ENCODE peak calls at places on chromosomes 7 and 10, in ten cellular contexts. Z, R, G, K, T, W, Y, L, B and H are unnamed samples.

GRCh38 chr10:110077436-110078120 is 69.8 kb downstream of the ADD3 start:
- DNase-seq in Z (no peak), R (no peak), G (no peak), K (no peak), T (no peak), W (no peak), Y (peak), L (peak), B (no peak), H (no peak)

GRCh38 chr10:122461367-122461728 is at the start of gene HTRA1:
- DNase-seq in Z (no peak), R (peak), G (no peak), K (no peak), T (peak), W (peak), Y (no peak), L (no peak), B (no peak), H (peak)

GRCh38 chr10:14456870-14457266 is 126.1 kb upstream of the FRMD4A start:
- DNase-seq in Z (no peak), R (no peak), G (no peak), K (no peak), T (no peak), W (no peak), Y (no peak), L (no peak), B (no peak), H (no peak)

GRCh38 chr10:133173860-133174523 is 14.0 kb downstream of the KNDC1 start:
- DNase-seq in Z (no peak), R (no peak), G (no peak), K (no peak), T (no peak), W (no peak), Y (no peak), L (no peak), B (no peak), H (no peak)

GRCh38 chr10:34288634-34289033 is 526.5 kb downstream of the PARD3 start:
- DNase-seq in Z (peak), R (no peak), G (no peak), K (no peak), T (no peak), W (no peak), Y (no peak), L (no peak), B (no peak), H (no peak)

GRCh38 chr7:29106128-29106988 is 40.0 kb downstream of the CPVL start:
- DNase-seq in Z (peak), R (peak), G (no peak), K (no peak), T (peak), W (no peak), Y (peak), L (peak), B (peak), H (peak)

GRCh38 chr7:32219416-32219815 is 149.2 kb upstream of the PDE1C start:
- DNase-seq in Z (no peak), R (no peak), G (no peak), K (peak), T (no peak), W (no peak), Y (no peak), L (no peak), B (no peak), H (no peak)

GRCh38 chr10:63866747-63867140 is 345.5 kb downstream of the REEP3 start:
- DNase-seq in Z (peak), R (no peak), G (no peak), K (no peak), T (peak), W (no peak), Y (peak), L (peak), B (peak), H (peak)

GRCh38 chr7:76302299-76303056 is at the start of gene HSPB1:
- DNase-seq in Z (peak), R (peak), G (peak), K (peak), T (peak), W (peak), Y (peak), L (peak), B (peak), H (peak)

GRCh38 chr7:29077854-29078253 is 68.5 kb downstream of the CPVL start:
- DNase-seq in Z (no peak), R (no peak), G (no peak), K (no peak), T (no peak), W (no peak), Y (no peak), L (no peak), B (no peak), H (no peak)

GRCh38 chr10:13018171-13018570 is 16.7 kb upstream of the CCDC3 start:
- DNase-seq in Z (no peak), R (no peak), G (no peak), K (no peak), T (no peak), W (no peak), Y (no peak), L (no peak), B (peak), H (no peak)

GRCh38 chr10:116621476-116621875 is 723 bp downstream of the PNLIPRP2 start:
- DNase-seq in Z (no peak), R (no peak), G (no peak), K (no peak), T (no peak), W (no peak), Y (no peak), L (no peak), B (no peak), H (no peak)

GRCh38 chr10:129949411-129950335 is 14.4 kb downstream of the EBF3 start:
- DNase-seq in Z (no peak), R (peak), G (no peak), K (no peak), T (peak), W (no peak), Y (no peak), L (no peak), B (no peak), H (no peak)

GRCh38 chr10:34931216-34931615 is 116.1 kb upstream of the PARD3 start:
- DNase-seq in Z (no peak), R (no peak), G (no peak), K (no peak), T (peak), W (no peak), Y (peak), L (no peak), B (no peak), H (no peak)

GRCh38 chr7:34672430-34672829 is 14.4 kb downstream of the NPSR1 start:
- DNase-seq in Z (no peak), R (no peak), G (no peak), K (no peak), T (no peak), W (no peak), Y (no peak), L (no peak), B (no peak), H (peak)

GRCh38 chr7:29019275-29019820 is 61.2 kb upstream of the TRIL start:
- DNase-seq in Z (no peak), R (no peak), G (no peak), K (no peak), T (no peak), W (no peak), Y (no peak), L (no peak), B (no peak), H (no peak)

GRCh38 chr10:1935912-1936311 is 198.6 kb upstream of the ADARB2 start:
- DNase-seq in Z (no peak), R (no peak), G (no peak), K (no peak), T (no peak), W (no peak), Y (no peak), L (no peak), B (no peak), H (no peak)

GRCh38 chr10:130218181-130218641 is 82.0 kb downstream of the GLRX3 start:
- DNase-seq in Z (no peak), R (no peak), G (no peak), K (no peak), T (no peak), W (no peak), Y (peak), L (no peak), B (no peak), H (no peak)

GRCh38 chr10:14056545-14057332 is 274.0 kb downstream of the FRMD4A start:
- DNase-seq in Z (no peak), R (no peak), G (no peak), K (no peak), T (no peak), W (no peak), Y (no peak), L (no peak), B (no peak), H (peak)

GRCh38 chr7:115838829-115839228 is 191.7 kb downstream of the TFEC start:
- DNase-seq in Z (no peak), R (no peak), G (no peak), K (no peak), T (no peak), W (no peak), Y (no peak), L (no peak), B (no peak), H (no peak)

GRCh38 chr10:106931159-106931852 is 233.2 kb downstream of the SORCS1 start:
- DNase-seq in Z (no peak), R (no peak), G (peak), K (no peak), T (no peak), W (no peak), Y (no peak), L (peak), B (no peak), H (no peak)

GRCh38 chr7:2015251-2015871 is 217.4 kb downstream of the MAD1L1 start:
- DNase-seq in Z (no peak), R (peak), G (no peak), K (peak), T (peak), W (no peak), Y (no peak), L (no peak), B (no peak), H (no peak)

GRCh38 chr7:123229426-123229825 is 29.7 kb upstream of the SLC13A1 start:
- DNase-seq in Z (no peak), R (no peak), G (no peak), K (no peak), T (no peak), W (no peak), Y (no peak), L (no peak), B (no peak), H (no peak)

DNA sequence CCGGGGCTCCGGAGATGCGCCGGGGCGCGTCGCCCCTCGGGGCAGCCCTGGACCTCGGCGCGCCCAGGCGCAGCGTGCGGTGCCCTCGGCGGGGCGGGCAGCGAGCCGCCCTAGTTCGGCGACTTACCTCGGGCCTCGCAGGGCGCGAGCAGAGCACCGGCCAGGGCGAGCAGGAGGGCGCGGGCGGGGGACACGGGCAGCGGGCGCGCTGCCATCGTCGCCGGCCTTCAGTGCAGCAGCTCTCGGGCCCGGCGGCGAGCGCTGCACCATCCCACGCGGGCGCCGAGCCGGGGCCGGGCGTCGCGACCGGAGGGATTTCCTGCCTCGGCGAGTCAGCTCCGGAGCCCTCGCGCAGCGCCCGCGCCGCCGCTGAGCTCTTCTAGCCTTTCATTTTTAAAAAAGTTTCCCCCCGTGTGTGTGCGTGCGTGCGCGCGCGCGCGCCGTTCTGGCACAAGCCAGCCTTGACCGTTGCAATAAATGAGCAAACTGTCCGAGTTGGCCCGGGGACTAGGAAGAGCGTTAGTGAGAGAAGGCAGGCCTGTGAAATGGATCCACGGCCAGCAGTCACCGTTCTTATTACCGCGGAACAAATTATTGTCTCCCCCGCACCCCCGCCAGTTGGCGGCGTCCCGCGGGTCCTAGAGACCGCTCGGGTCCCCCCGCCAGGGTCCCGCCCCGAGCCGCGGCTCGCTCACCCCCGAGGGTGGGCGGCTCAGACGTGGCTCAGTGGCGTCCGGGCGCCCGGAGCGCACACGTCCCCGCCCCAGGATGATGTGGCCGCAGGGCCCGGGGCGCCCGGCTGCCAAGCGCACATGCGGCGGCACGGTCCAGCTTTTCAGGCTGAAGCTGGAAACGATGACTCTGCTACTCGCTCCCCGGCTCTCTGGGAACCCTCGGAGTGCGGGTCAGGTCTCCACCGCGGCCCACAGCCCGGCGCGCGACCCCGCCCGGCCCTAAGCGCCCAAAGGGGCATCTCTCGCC is at the start of gene ADAM12:
- DNase-seq in Z (no peak), R (peak), G (no peak), K (peak), T (peak), W (peak), Y (no peak), L (no peak), B (no peak), H (peak)
- TF ChIP-seq CTCF in Z (no peak), R (no peak), G (no peak), K (no peak), T (no peak), W (peak), Y (no peak), L (no peak), B (no peak), H (no peak)

DNA sequence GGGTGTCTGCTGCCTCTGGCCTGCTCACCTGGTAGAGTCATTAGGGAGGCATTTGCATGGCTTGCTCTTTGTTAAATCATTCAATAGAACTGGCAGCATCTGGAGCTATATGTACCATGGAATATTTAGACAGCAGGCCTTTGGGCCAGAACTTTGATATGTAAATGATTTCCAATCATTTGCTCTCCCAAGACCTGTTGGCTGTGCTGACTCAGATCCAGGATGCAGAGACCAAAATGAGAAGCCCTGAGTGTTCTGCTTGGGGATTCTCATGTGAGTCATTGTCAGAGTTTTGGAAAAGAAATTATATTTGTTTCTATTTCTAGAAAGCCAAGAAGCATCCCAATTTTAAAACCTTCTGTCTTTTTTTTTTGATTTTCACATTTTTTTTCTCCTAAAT is 257.6 kb upstream of the IGFBP3 start:
- DNase-seq in Z (no peak), R (no peak), G (no peak), K (no peak), T (no peak), W (no peak), Y (no peak), L (no peak), B (no peak), H (no peak)
- TF ChIP-seq MAX in Z (no peak), R (no peak), G (no peak), K (no peak), T (no peak), W (no peak), Y (no peak), L (no peak), B (no peak), H (no peak)

GRCh38 chr10:287814-288213 is 152.6 kb downstream of the ZMYND11 start:
- DNase-seq in Z (peak), R (peak), G (no peak), K (peak), T (no peak), W (peak), Y (no peak), L (peak), B (peak), H (no peak)
- TF ChIP-seq CTCF in Z (peak), R (peak), G (no peak), K (peak), T (peak), W (peak), Y (no peak), L (peak), B (peak), H (no peak)

DNA sequence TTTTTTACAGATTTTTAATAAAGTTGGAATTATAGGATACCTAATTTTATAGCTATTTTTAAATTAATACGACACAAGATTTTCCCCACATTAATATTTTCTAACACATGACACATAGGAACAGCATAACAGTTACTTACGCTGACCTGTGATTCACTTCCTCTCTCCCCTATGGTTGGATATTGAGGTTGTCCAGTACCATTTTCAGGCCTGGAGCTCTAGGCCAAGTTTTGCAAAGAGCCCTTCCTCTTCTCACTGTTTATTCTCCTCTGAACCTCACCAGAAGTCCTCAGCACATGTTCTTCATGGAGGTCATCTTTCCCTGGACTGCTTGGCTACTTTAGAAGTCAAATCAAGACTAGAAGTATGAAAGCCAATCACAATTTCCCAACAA is 28.2 kb downstream of the LYZL1 start:
- DNase-seq in Z (no peak), R (no peak), G (no peak), K (no peak), T (no peak), W (no peak), Y (peak), L (no peak), B (no peak), H (peak)
- TF ChIP-seq MAX in Z (no peak), R (no peak), G (no peak), K (no peak), T (no peak), W (no peak), Y (no peak), L (no peak), B (no peak), H (no peak)

GRCh38 chr10:7922707-7923106 is 104.4 kb downstream of the TAF3 start:
- DNase-seq in Z (no peak), R (no peak), G (no peak), K (no peak), T (no peak), W (no peak), Y (no peak), L (no peak), B (no peak), H (no peak)

GRCh38 chr10:7915923-7916322 is 97.6 kb downstream of the TAF3 start:
- DNase-seq in Z (no peak), R (no peak), G (no peak), K (no peak), T (no peak), W (no peak), Y (no peak), L (no peak), B (no peak), H (peak)

GRCh38 chr10:7913122-7913872 is 95.0 kb downstream of the TAF3 start:
- DNase-seq in Z (no peak), R (no peak), G (no peak), K (no peak), T (no peak), W (no peak), Y (no peak), L (no peak), B (no peak), H (peak)

DNA sequence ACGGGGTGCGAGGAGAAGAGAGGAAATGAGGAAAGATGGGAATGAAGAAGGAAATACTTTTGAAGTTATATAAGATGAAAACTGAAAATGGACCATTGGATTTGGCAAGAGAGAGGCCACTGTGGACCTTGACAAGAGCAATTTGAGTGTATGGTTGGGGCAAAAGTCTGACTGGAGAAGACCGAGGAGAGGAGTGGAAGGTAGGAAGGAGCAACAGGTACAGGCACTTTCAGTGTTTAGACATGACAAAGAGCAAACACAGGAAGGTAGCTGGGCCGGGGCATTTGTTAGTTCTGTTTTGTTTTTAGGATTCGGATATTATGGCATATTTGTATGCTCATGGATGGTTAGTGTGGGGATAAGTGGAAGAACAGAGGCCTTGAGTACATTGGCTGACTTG is 99.4 kb downstream of the TAF3 start:
- DNase-seq in Z (no peak), R (no peak), G (no peak), K (no peak), T (no peak), W (no peak), Y (no peak), L (no peak), B (no peak), H (no peak)
- TF ChIP-seq CTCF in Z (no peak), R (no peak), G (no peak), K (no peak), T (no peak), W (no peak), Y (no peak), L (no peak), B (no peak), H (no peak)

DNA sequence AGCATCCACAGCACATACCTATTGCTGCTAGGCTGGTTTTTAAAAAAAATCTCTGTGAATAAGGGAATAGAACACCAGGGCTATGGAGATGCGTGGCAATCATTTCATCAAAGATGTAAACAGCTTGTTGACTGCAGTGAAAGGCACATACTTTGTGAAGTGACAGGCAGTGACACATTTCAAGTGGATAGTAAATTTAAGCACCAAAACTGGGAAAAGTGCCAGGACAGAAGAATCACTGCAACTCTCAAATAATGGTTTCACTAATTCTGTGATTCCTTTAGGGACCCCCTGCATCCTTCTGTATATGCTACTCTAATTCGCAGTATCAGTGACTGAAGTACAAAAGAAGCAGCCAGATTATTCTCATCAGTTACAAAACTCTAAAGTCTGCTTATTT is 145.2 kb upstream of the KLF14 start:
- DNase-seq in Z (no peak), R (no peak), G (no peak), K (no peak), T (no peak), W (no peak), Y (no peak), L (no peak), B (no peak), H (no peak)
- TF ChIP-seq MAX in Z (no peak), R (no peak), G (no peak), K (no peak), T (no peak), W (no peak), Y (no peak), L (no peak), B (no peak), H (no peak)

DNA sequence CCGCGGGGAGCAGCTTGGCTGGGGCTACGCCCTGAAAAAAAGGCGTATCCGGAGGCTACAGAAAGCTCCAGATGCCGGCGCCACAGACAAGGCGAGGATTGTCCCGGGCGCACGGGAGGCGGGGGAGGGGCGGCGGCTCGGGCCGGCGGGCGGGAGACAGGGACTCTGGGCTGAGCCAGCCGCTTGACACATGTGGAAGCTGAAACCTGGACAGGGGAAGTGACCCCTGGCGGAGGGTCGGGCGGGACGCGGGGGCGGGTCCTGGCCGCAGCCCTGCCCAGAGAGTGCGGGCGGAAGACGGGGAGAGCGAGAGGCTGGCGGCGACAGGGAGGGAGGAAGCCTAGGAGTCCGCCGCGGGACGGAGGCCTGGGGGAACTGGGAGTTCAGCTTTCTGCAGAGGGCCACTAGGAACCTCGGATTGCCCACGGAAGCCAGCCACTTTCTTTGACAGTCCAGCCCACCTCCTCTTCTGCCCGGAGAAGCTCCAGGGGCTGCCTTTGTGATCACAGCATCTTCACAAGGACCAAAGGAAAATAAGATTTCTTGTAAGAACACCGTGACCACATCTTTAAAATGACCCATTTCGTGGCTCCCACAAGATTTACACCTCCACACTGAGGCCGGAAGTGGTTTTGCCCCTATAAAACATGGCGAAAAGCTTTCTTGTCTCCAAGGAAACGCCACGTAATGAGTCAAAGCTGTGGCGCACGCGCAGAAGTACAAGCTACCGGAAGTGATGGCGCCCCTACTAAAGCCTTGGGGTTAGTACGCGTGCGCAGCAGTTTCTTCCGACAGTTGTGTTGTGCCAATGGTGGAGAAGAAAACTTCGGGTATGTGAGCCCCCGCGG is at the start of the genes PLOD3 and ZNHIT1:
- DNase-seq in Z (peak), R (peak), G (peak), K (peak), T (peak), W (peak), Y (peak), L (peak), B (peak), H (peak)
- TF ChIP-seq CTCF in Z (peak), R (no peak), G (no peak), K (peak), T (peak), W (no peak), Y (no peak), L (peak), B (peak), H (peak)